ENCODE peak calls at places on chromosomes 7 and 10, in nine cellular contexts. One of them, this sample, is unnamed.

GRCh38 chr7:69698109-69698840 is 100.0 kb downstream of the AUTS2 start:
- DNase-seq in AG09319: no peak
- DNase-seq in hippocampal formation: no peak
- DNase-seq in BJ: no peak
- DNase-seq in Calu3: no peak
- DNase-seq in NCI-H345: no peak
- DNase-seq in right cardiac atrium: no peak
- DNase-seq in stimulated activated CD4-positive, alpha-beta T cell treated with anti-CD3 and anti-CD28 coated beads, Interleukin-4, amount 100 ng/mL, for 1 hour: no peak
- DNase-seq in substantia nigra: no peak
- DNase-seq in this sample: no peak

GRCh38 chr10:67119648-67120047 is 193.8 kb downstream of the LRRTM3 start:
- DNase-seq in AG09319: no peak
- DNase-seq in hippocampal formation: no peak
- DNase-seq in BJ: no peak
- DNase-seq in Calu3: no peak
- DNase-seq in NCI-H345: no peak
- DNase-seq in right cardiac atrium: no peak
- DNase-seq in stimulated activated CD4-positive, alpha-beta T cell treated with anti-CD3 and anti-CD28 coated beads, Interleukin-4, amount 100 ng/mL, for 1 hour: no peak
- DNase-seq in substantia nigra: no peak
- DNase-seq in this sample: no peak

GRCh38 chr10:125940515-125940914 is 44.2 kb downstream of the FANK1 start:
- DNase-seq in AG09319: no peak
- DNase-seq in hippocampal formation: no peak
- DNase-seq in BJ: no peak
- DNase-seq in Calu3: no peak
- DNase-seq in NCI-H345: no peak
- DNase-seq in right cardiac atrium: no peak
- DNase-seq in stimulated activated CD4-positive, alpha-beta T cell treated with anti-CD3 and anti-CD28 coated beads, Interleukin-4, amount 100 ng/mL, for 1 hour: no peak
- DNase-seq in substantia nigra: no peak
- DNase-seq in this sample: no peak

GRCh38 chr7:37510043-37510634 is 61.5 kb upstream of the ELMO1 start:
- DNase-seq in AG09319: no peak
- DNase-seq in hippocampal formation: no peak
- DNase-seq in BJ: no peak
- DNase-seq in Calu3: peak
- DNase-seq in NCI-H345: no peak
- DNase-seq in right cardiac atrium: no peak
- DNase-seq in stimulated activated CD4-positive, alpha-beta T cell treated with anti-CD3 and anti-CD28 coated beads, Interleukin-4, amount 100 ng/mL, for 1 hour: peak
- DNase-seq in substantia nigra: no peak
- DNase-seq in this sample: no peak

GRCh38 chr7:20158684-20159083 is 58.5 kb downstream of the MACC1 start:
- DNase-seq in AG09319: no peak
- DNase-seq in hippocampal formation: peak
- DNase-seq in BJ: no peak
- DNase-seq in Calu3: peak
- DNase-seq in NCI-H345: peak
- DNase-seq in right cardiac atrium: no peak
- DNase-seq in stimulated activated CD4-positive, alpha-beta T cell treated with anti-CD3 and anti-CD28 coated beads, Interleukin-4, amount 100 ng/mL, for 1 hour: no peak
- DNase-seq in substantia nigra: no peak
- DNase-seq in this sample: no peak

GRCh38 chr7:137978464-137979237 is 23.2 kb downstream of the CREB3L2 start:
- DNase-seq in AG09319: peak
- DNase-seq in hippocampal formation: no peak
- DNase-seq in BJ: peak
- DNase-seq in Calu3: peak
- DNase-seq in NCI-H345: no peak
- DNase-seq in right cardiac atrium: peak
- DNase-seq in stimulated activated CD4-positive, alpha-beta T cell treated with anti-CD3 and anti-CD28 coated beads, Interleukin-4, amount 100 ng/mL, for 1 hour: no peak
- DNase-seq in substantia nigra: no peak
- DNase-seq in this sample: peak

GRCh38 chr7:44449531-44449930 is 40.9 kb downstream of the NUDCD3 start:
- DNase-seq in AG09319: peak
- DNase-seq in hippocampal formation: no peak
- DNase-seq in BJ: peak
- DNase-seq in Calu3: no peak
- DNase-seq in NCI-H345: no peak
- DNase-seq in right cardiac atrium: no peak
- DNase-seq in stimulated activated CD4-positive, alpha-beta T cell treated with anti-CD3 and anti-CD28 coated beads, Interleukin-4, amount 100 ng/mL, for 1 hour: no peak
- DNase-seq in substantia nigra: no peak
- DNase-seq in this sample: no peak

GRCh38 chr7:149753370-149754233 is 19.8 kb downstream of the ZNF467 start:
- DNase-seq in AG09319: no peak
- DNase-seq in hippocampal formation: no peak
- DNase-seq in BJ: no peak
- DNase-seq in Calu3: peak
- DNase-seq in NCI-H345: peak
- DNase-seq in right cardiac atrium: no peak
- DNase-seq in stimulated activated CD4-positive, alpha-beta T cell treated with anti-CD3 and anti-CD28 coated beads, Interleukin-4, amount 100 ng/mL, for 1 hour: no peak
- DNase-seq in substantia nigra: no peak
- DNase-seq in this sample: no peak

GRCh38 chr7:150356265-150356897 is 12.2 kb upstream of the REPIN1 start:
- DNase-seq in AG09319: no peak
- DNase-seq in hippocampal formation: no peak
- DNase-seq in BJ: no peak
- DNase-seq in Calu3: no peak
- DNase-seq in NCI-H345: peak
- DNase-seq in right cardiac atrium: no peak
- DNase-seq in stimulated activated CD4-positive, alpha-beta T cell treated with anti-CD3 and anti-CD28 coated beads, Interleukin-4, amount 100 ng/mL, for 1 hour: no peak
- DNase-seq in substantia nigra: no peak
- DNase-seq in this sample: no peak

GRCh38 chr7:8590791-8591190 is 157.4 kb downstream of the NXPH1 start:
- DNase-seq in AG09319: no peak
- DNase-seq in hippocampal formation: no peak
- DNase-seq in BJ: no peak
- DNase-seq in Calu3: no peak
- DNase-seq in NCI-H345: peak
- DNase-seq in right cardiac atrium: no peak
- DNase-seq in stimulated activated CD4-positive, alpha-beta T cell treated with anti-CD3 and anti-CD28 coated beads, Interleukin-4, amount 100 ng/mL, for 1 hour: no peak
- DNase-seq in substantia nigra: no peak
- DNase-seq in this sample: no peak

GRCh38 chr10:23917251-23917908 is 291.6 kb upstream of the KIAA1217 start:
- DNase-seq in AG09319: no peak
- DNase-seq in hippocampal formation: no peak
- DNase-seq in BJ: no peak
- DNase-seq in Calu3: no peak
- DNase-seq in NCI-H345: no peak
- DNase-seq in right cardiac atrium: no peak
- DNase-seq in stimulated activated CD4-positive, alpha-beta T cell treated with anti-CD3 and anti-CD28 coated beads, Interleukin-4, amount 100 ng/mL, for 1 hour: no peak
- DNase-seq in substantia nigra: no peak
- DNase-seq in this sample: no peak

GRCh38 chr7:7384228-7384627 is 151.4 kb downstream of the COL28A1 start:
- DNase-seq in AG09319: no peak
- DNase-seq in hippocampal formation: no peak
- DNase-seq in BJ: no peak
- DNase-seq in Calu3: no peak
- DNase-seq in NCI-H345: no peak
- DNase-seq in right cardiac atrium: no peak
- DNase-seq in stimulated activated CD4-positive, alpha-beta T cell treated with anti-CD3 and anti-CD28 coated beads, Interleukin-4, amount 100 ng/mL, for 1 hour: no peak
- DNase-seq in substantia nigra: no peak
- DNase-seq in this sample: no peak

GRCh38 chr7:78510580-78511188 is 712.1 kb downstream of the PHTF2 start:
- DNase-seq in AG09319: peak
- DNase-seq in hippocampal formation: peak
- DNase-seq in BJ: no peak
- DNase-seq in Calu3: peak
- DNase-seq in NCI-H345: peak
- DNase-seq in right cardiac atrium: peak
- DNase-seq in stimulated activated CD4-positive, alpha-beta T cell treated with anti-CD3 and anti-CD28 coated beads, Interleukin-4, amount 100 ng/mL, for 1 hour: no peak
- DNase-seq in substantia nigra: no peak
- DNase-seq in this sample: peak

GRCh38 chr10:44195120-44196007 is 189.5 kb downstream of the CXCL12 start:
- DNase-seq in AG09319: peak
- DNase-seq in hippocampal formation: no peak
- DNase-seq in BJ: peak
- DNase-seq in Calu3: no peak
- DNase-seq in NCI-H345: no peak
- DNase-seq in right cardiac atrium: peak
- DNase-seq in stimulated activated CD4-positive, alpha-beta T cell treated with anti-CD3 and anti-CD28 coated beads, Interleukin-4, amount 100 ng/mL, for 1 hour: no peak
- DNase-seq in substantia nigra: no peak
- DNase-seq in this sample: peak

GRCh38 chr7:22787936-22788335 is 34.7 kb downstream of the TOMM7 start:
- DNase-seq in AG09319: no peak
- DNase-seq in hippocampal formation: no peak
- DNase-seq in BJ: no peak
- DNase-seq in Calu3: no peak
- DNase-seq in NCI-H345: no peak
- DNase-seq in right cardiac atrium: no peak
- DNase-seq in stimulated activated CD4-positive, alpha-beta T cell treated with anti-CD3 and anti-CD28 coated beads, Interleukin-4, amount 100 ng/mL, for 1 hour: no peak
- DNase-seq in substantia nigra: no peak
- DNase-seq in this sample: no peak

GRCh38 chr10:121113385-121113696 is 262.2 kb downstream of the WDR11 start:
- DNase-seq in AG09319: no peak
- DNase-seq in hippocampal formation: no peak
- DNase-seq in BJ: no peak
- DNase-seq in Calu3: peak
- DNase-seq in NCI-H345: no peak
- DNase-seq in right cardiac atrium: no peak
- DNase-seq in stimulated activated CD4-positive, alpha-beta T cell treated with anti-CD3 and anti-CD28 coated beads, Interleukin-4, amount 100 ng/mL, for 1 hour: no peak
- DNase-seq in substantia nigra: no peak
- DNase-seq in this sample: no peak

GRCh38 chr7:47901542-47901941 is 46.7 kb downstream of the PKD1L1 start:
- DNase-seq in AG09319: no peak
- DNase-seq in hippocampal formation: no peak
- DNase-seq in BJ: peak
- DNase-seq in Calu3: no peak
- DNase-seq in NCI-H345: no peak
- DNase-seq in right cardiac atrium: no peak
- DNase-seq in stimulated activated CD4-positive, alpha-beta T cell treated with anti-CD3 and anti-CD28 coated beads, Interleukin-4, amount 100 ng/mL, for 1 hour: no peak
- DNase-seq in substantia nigra: no peak
- DNase-seq in this sample: no peak

GRCh38 chr7:44046321-44047061 is 2.0 kb downstream of the DBNL start:
- DNase-seq in AG09319: no peak
- DNase-seq in hippocampal formation: no peak
- DNase-seq in BJ: no peak
- DNase-seq in Calu3: no peak
- DNase-seq in NCI-H345: no peak
- DNase-seq in right cardiac atrium: no peak
- DNase-seq in stimulated activated CD4-positive, alpha-beta T cell treated with anti-CD3 and anti-CD28 coated beads, Interleukin-4, amount 100 ng/mL, for 1 hour: no peak
- DNase-seq in substantia nigra: no peak
- DNase-seq in this sample: no peak

GRCh38 chr7:142632291-142633134 is 116.8 kb upstream of the PRSS1 start:
- DNase-seq in AG09319: no peak
- DNase-seq in hippocampal formation: no peak
- DNase-seq in BJ: no peak
- DNase-seq in Calu3: peak
- DNase-seq in NCI-H345: peak
- DNase-seq in right cardiac atrium: peak
- DNase-seq in stimulated activated CD4-positive, alpha-beta T cell treated with anti-CD3 and anti-CD28 coated beads, Interleukin-4, amount 100 ng/mL, for 1 hour: peak
- DNase-seq in substantia nigra: peak
- DNase-seq in this sample: no peak

GRCh38 chr10:105797234-105797890 is 1156.3 kb downstream of the SORCS3 start:
- DNase-seq in AG09319: no peak
- DNase-seq in hippocampal formation: no peak
- DNase-seq in BJ: no peak
- DNase-seq in Calu3: no peak
- DNase-seq in NCI-H345: peak
- DNase-seq in right cardiac atrium: no peak
- DNase-seq in stimulated activated CD4-positive, alpha-beta T cell treated with anti-CD3 and anti-CD28 coated beads, Interleukin-4, amount 100 ng/mL, for 1 hour: no peak
- DNase-seq in substantia nigra: no peak
- DNase-seq in this sample: no peak

GRCh38 chr10:85187047-85187446 is 858.7 kb downstream of the CCSER2 start:
- DNase-seq in AG09319: no peak
- DNase-seq in hippocampal formation: no peak
- DNase-seq in BJ: no peak
- DNase-seq in Calu3: no peak
- DNase-seq in NCI-H345: no peak
- DNase-seq in right cardiac atrium: no peak
- DNase-seq in stimulated activated CD4-positive, alpha-beta T cell treated with anti-CD3 and anti-CD28 coated beads, Interleukin-4, amount 100 ng/mL, for 1 hour: no peak
- DNase-seq in substantia nigra: no peak
- DNase-seq in this sample: no peak

GRCh38 chr7:28654111-28654510 is 241.8 kb downstream of the CREB5 start:
- DNase-seq in AG09319: no peak
- DNase-seq in hippocampal formation: peak
- DNase-seq in BJ: no peak
- DNase-seq in Calu3: no peak
- DNase-seq in NCI-H345: no peak
- DNase-seq in right cardiac atrium: no peak
- DNase-seq in stimulated activated CD4-positive, alpha-beta T cell treated with anti-CD3 and anti-CD28 coated beads, Interleukin-4, amount 100 ng/mL, for 1 hour: no peak
- DNase-seq in substantia nigra: no peak
- DNase-seq in this sample: no peak

GRCh38 chr7:158279539-158280466 is 307.8 kb downstream of the PTPRN2 start:
- DNase-seq in AG09319: no peak
- DNase-seq in hippocampal formation: no peak
- DNase-seq in BJ: no peak
- DNase-seq in Calu3: no peak
- DNase-seq in NCI-H345: no peak
- DNase-seq in right cardiac atrium: no peak
- DNase-seq in stimulated activated CD4-positive, alpha-beta T cell treated with anti-CD3 and anti-CD28 coated beads, Interleukin-4, amount 100 ng/mL, for 1 hour: no peak
- DNase-seq in substantia nigra: no peak
- DNase-seq in this sample: no peak

GRCh38 chr10:131905279-131905595 is 4.4 kb downstream of the PPP2R2D start:
- DNase-seq in AG09319: no peak
- DNase-seq in hippocampal formation: no peak
- DNase-seq in BJ: no peak
- DNase-seq in Calu3: no peak
- DNase-seq in NCI-H345: no peak
- DNase-seq in right cardiac atrium: no peak
- DNase-seq in stimulated activated CD4-positive, alpha-beta T cell treated with anti-CD3 and anti-CD28 coated beads, Interleukin-4, amount 100 ng/mL, for 1 hour: no peak
- DNase-seq in substantia nigra: no peak
- DNase-seq in this sample: no peak

GRCh38 chr10:104300002-104300735 is 31.2 kb downstream of the GSTO2 start:
- DNase-seq in AG09319: peak
- DNase-seq in hippocampal formation: no peak
- DNase-seq in BJ: peak
- DNase-seq in Calu3: no peak
- DNase-seq in NCI-H345: no peak
- DNase-seq in right cardiac atrium: peak
- DNase-seq in stimulated activated CD4-positive, alpha-beta T cell treated with anti-CD3 and anti-CD28 coated beads, Interleukin-4, amount 100 ng/mL, for 1 hour: no peak
- DNase-seq in substantia nigra: no peak
- DNase-seq in this sample: peak

GRCh38 chr10:43396928-43397624 is 11.9 kb downstream of the HNRNPF start:
- DNase-seq in AG09319: no peak
- DNase-seq in hippocampal formation: peak
- DNase-seq in BJ: no peak
- DNase-seq in Calu3: peak
- DNase-seq in NCI-H345: peak
- DNase-seq in right cardiac atrium: peak
- DNase-seq in stimulated activated CD4-positive, alpha-beta T cell treated with anti-CD3 and anti-CD28 coated beads, Interleukin-4, amount 100 ng/mL, for 1 hour: peak
- DNase-seq in substantia nigra: peak
- DNase-seq in this sample: no peak

GRCh38 chr10:116038259-116038658 is 234.7 kb downstream of the GFRA1 start:
- DNase-seq in AG09319: peak
- DNase-seq in hippocampal formation: no peak
- DNase-seq in BJ: peak
- DNase-seq in Calu3: no peak
- DNase-seq in NCI-H345: no peak
- DNase-seq in right cardiac atrium: peak
- DNase-seq in stimulated activated CD4-positive, alpha-beta T cell treated with anti-CD3 and anti-CD28 coated beads, Interleukin-4, amount 100 ng/mL, for 1 hour: no peak
- DNase-seq in substantia nigra: no peak
- DNase-seq in this sample: peak

GRCh38 chr10:121577568-121577967 is 20.7 kb downstream of the FGFR2 start:
- DNase-seq in AG09319: no peak
- DNase-seq in hippocampal formation: no peak
- DNase-seq in BJ: no peak
- DNase-seq in Calu3: no peak
- DNase-seq in NCI-H345: no peak
- DNase-seq in right cardiac atrium: no peak
- DNase-seq in stimulated activated CD4-positive, alpha-beta T cell treated with anti-CD3 and anti-CD28 coated beads, Interleukin-4, amount 100 ng/mL, for 1 hour: no peak
- DNase-seq in substantia nigra: no peak
- DNase-seq in this sample: no peak

GRCh38 chr7:80790877-80791276 is 128.0 kb downstream of the SEMA3C start:
- DNase-seq in AG09319: no peak
- DNase-seq in hippocampal formation: no peak
- DNase-seq in BJ: no peak
- DNase-seq in Calu3: no peak
- DNase-seq in NCI-H345: no peak
- DNase-seq in right cardiac atrium: peak
- DNase-seq in stimulated activated CD4-positive, alpha-beta T cell treated with anti-CD3 and anti-CD28 coated beads, Interleukin-4, amount 100 ng/mL, for 1 hour: no peak
- DNase-seq in substantia nigra: no peak
- DNase-seq in this sample: no peak

GRCh38 chr10:123284022-123284421 is 129.8 kb downstream of the BUB3 start:
- DNase-seq in AG09319: no peak
- DNase-seq in hippocampal formation: no peak
- DNase-seq in BJ: no peak
- DNase-seq in Calu3: no peak
- DNase-seq in NCI-H345: no peak
- DNase-seq in right cardiac atrium: no peak
- DNase-seq in stimulated activated CD4-positive, alpha-beta T cell treated with anti-CD3 and anti-CD28 coated beads, Interleukin-4, amount 100 ng/mL, for 1 hour: no peak
- DNase-seq in substantia nigra: no peak
- DNase-seq in this sample: no peak

This sample was measured in AG09309.